ENCODE peak calls at places on chromosomes 5 and 9, in eight cellular contexts. Q is stomach; G is right cardiac atrium; E is A549; M is GM23248; R is SJSA1; Y is CD8-positive, alpha-beta T cell; A is breast epithelium. V is an unnamed sample. For H3K4me1, the result is how much of the 10 kb centered on the place peaks cover.

GRCh38 chr5:54120473-54120872 is 189.9 kb downstream of the ARL15 start:
- DNase-seq in Q (no peak), G (no peak), E (no peak), M (no peak), R (no peak), Y (no peak), A (no peak), V (no peak)

GRCh38 chr5:6218116-6218515 is 160.2 kb downstream of the MED10 start:
- DNase-seq in Q (no peak), G (no peak), E (no peak), M (no peak), R (peak), Y (no peak), A (no peak), V (no peak)

GRCh38 chr5:123672067-123672466 is 160.1 kb downstream of the CSNK1G3 start:
- DNase-seq in Q (no peak), G (no peak), E (no peak), M (no peak), R (no peak), Y (no peak), A (no peak), V (no peak)

GRCh38 chr9:81431662-81432061 is 257.7 kb downstream of the TLE1 start:
- DNase-seq in Q (no peak), G (no peak), E (no peak), M (peak), R (peak), Y (no peak), A (no peak), V (no peak)

GRCh38 chr5:137218896-137219295 is 280.2 kb downstream of the SPOCK1 start:
- DNase-seq in Q (no peak), G (no peak), E (no peak), M (no peak), R (no peak), Y (no peak), A (no peak), V (no peak)

GRCh38 chr9:35728041-35728971 is 3.7 kb downstream of the TLN1 start:
- DNase-seq in Q (peak), G (peak), E (no peak), M (peak), R (peak), Y (peak), A (no peak), V (no peak)

GRCh38 chr9:99851028-99851822 is 29.5 kb downstream of the NR4A3 start:
- DNase-seq in Q (no peak), G (no peak), E (no peak), M (no peak), R (no peak), Y (peak), A (no peak), V (no peak)

GRCh38 chr5:172800088-172800551 is 29.1 kb upstream of the DUSP1 start:
- DNase-seq in Q (peak), G (peak), E (no peak), M (peak), R (peak), Y (no peak), A (no peak), V (peak)

GRCh38 chr5:180423133-180423532 is 70.0 kb upstream of the GFPT2 start:
- DNase-seq in Q (no peak), G (no peak), E (no peak), M (no peak), R (no peak), Y (no peak), A (no peak), V (no peak)

GRCh38 chr9:89375181-89375760 is 57.0 kb downstream of the SECISBP2 start:
- DNase-seq in Q (no peak), G (no peak), E (no peak), M (no peak), R (no peak), Y (no peak), A (no peak), V (no peak)

GRCh38 chr5:52674815-52675545 is 112.7 kb upstream of the ITGA1 start:
- DNase-seq in Q (no peak), G (no peak), E (no peak), M (peak), R (no peak), Y (no peak), A (no peak), V (no peak)

GRCh38 chr9:88390371-88390990 is 2.2 kb downstream of the SPIN1 start:
- DNase-seq in Q (no peak), G (no peak), E (no peak), M (peak), R (no peak), Y (no peak), A (no peak), V (no peak)

GRCh38 chr5:111143910-111144309 is 51.8 kb downstream of the WDR36 start:
- DNase-seq in Q (no peak), G (peak), E (no peak), M (peak), R (peak), Y (no peak), A (no peak), V (no peak)

GRCh38 chr9:127455299-127455992 is 4.1 kb downstream of the LRSAM1 start:
- DNase-seq in Q (peak), G (no peak), E (peak), M (peak), R (no peak), Y (no peak), A (no peak), V (no peak)

GRCh38 chr5:32690153-32690552 is 21.0 kb upstream of the NPR3 start:
- DNase-seq in Q (no peak), G (no peak), E (no peak), M (peak), R (no peak), Y (no peak), A (no peak), V (no peak)

GRCh38 chr5:42715791-42716190 is 40.8 kb upstream of the CCDC152 start:
- DNase-seq in Q (no peak), G (no peak), E (no peak), M (peak), R (no peak), Y (no peak), A (no peak), V (no peak)

GRCh38 chr9:61667559-61668121 is 477.8 kb downstream of the SPATA31A7 start:
- DNase-seq in Q (no peak), G (no peak), E (no peak), M (no peak), R (peak), Y (no peak), A (no peak), V (peak)

GRCh38 chr5:82620957-82621600 is 342.9 kb upstream of the RPS23 start:
- DNase-seq in Q (no peak), G (no peak), E (no peak), M (no peak), R (peak), Y (no peak), A (no peak), V (no peak)

GRCh38 chr5:74257645-74258328 is 382.7 kb downstream of the ENC1 start:
- DNase-seq in Q (peak), G (peak), E (no peak), M (peak), R (no peak), Y (no peak), A (no peak), V (peak)

GRCh38 chr5:25568989-25569625 is 924.3 kb upstream of the CDH10 start:
- DNase-seq in Q (no peak), G (no peak), E (no peak), M (no peak), R (no peak), Y (no peak), A (no peak), V (no peak)
- H3K4me1 ChIP-seq in Q (under half), G (under half), E (under half), M (under half), R (under half), Y (under half), A (under half), V (under half)

GRCh38 chr5:15980835-15981234 is 198.8 kb downstream of the MARCHF11 start:
- DNase-seq in Q (no peak), G (no peak), E (no peak), M (no peak), R (no peak), Y (no peak), A (no peak), V (no peak)
- H3K4me1 ChIP-seq in Q (under half), G (under half), E (under half), M (under half), R (under half), Y (under half), A (under half), V (under half)

GRCh38 chr9:95092321-95093072 is 225.0 kb downstream of the FANCC start:
- DNase-seq in Q (no peak), G (no peak), E (no peak), M (peak), R (peak), Y (no peak), A (no peak), V (no peak)

GRCh38 chr9:95090871-95091573 is 226.5 kb downstream of the FANCC start:
- DNase-seq in Q (no peak), G (no peak), E (no peak), M (no peak), R (peak), Y (no peak), A (peak), V (no peak)

GRCh38 chr9:95089916-95090791 is 227.4 kb downstream of the FANCC start:
- DNase-seq in Q (peak), G (peak), E (no peak), M (peak), R (peak), Y (no peak), A (peak), V (peak)

GRCh38 chr9:95091574-95091970 is 225.9 kb downstream of the FANCC start:
- DNase-seq in Q (no peak), G (no peak), E (no peak), M (peak), R (peak), Y (no peak), A (peak), V (no peak)

GRCh38 chr9:95091971-95092320 is 225.6 kb downstream of the FANCC start:
- DNase-seq in Q (no peak), G (no peak), E (no peak), M (peak), R (no peak), Y (no peak), A (no peak), V (no peak)
- H3K4me1 ChIP-seq in Q (half or more), G (under half), E (half or more), M (under half), R (half or more), Y (under half), A (under half), V (half or more)

DNA sequence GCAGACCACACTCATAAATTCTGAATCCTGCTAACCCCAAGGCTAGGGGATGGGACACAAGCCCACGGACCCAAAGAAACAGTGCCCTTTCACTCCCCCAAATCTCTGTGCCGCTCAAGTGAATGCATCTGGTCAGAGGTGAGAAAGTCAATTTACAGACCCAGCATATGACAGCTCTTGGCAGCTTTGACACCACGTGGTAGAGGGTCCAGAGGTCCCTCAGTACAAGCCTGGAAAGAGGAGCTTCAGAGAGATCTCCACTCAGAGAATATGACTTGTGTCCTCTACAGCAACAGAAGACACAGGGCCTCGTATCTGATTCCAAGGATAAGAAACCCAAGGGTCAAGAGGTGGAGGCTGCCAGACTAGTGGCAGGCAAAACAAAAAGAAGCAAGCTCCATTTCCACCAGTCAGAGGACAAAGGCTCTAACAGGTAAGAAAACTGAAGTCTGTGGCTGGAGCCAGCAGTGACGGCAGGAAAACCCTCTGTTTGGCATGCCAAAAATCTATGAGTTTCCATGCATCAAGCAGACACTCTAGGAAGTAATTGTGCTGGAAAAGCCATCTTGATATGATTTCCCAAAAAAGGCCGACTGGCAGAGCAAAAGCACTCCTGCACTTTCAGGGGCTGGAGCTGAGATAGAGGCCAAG is 138.7 kb downstream of the UGCG start:
- DNase-seq in Q (no peak), G (no peak), E (no peak), M (no peak), R (no peak), Y (no peak), A (no peak), V (no peak)
- H3K4me1 ChIP-seq in Q (under half), G (under half), E (under half), M (half or more), R (half or more), Y (under half), A (under half), V (under half)

DNA sequence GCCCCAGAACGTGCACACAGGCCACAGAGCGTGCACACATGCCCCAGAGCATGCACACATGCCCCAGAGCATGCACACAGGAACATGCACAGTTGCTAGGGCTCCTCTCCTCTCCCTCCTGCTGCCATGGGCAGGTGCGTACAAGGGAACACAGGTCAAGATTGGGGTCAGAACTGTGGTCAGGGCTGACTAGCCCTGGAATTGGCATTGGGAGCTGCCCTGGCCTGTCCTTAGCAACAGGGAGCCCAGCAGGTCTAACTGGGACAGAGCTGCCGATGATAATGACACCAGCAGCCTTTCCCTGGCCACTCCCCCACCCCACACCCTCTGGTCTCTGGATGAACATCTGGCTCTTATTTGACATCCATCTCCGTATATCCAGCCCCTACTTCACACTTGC is 8.0 kb downstream of the PCDH1 start:
- DNase-seq in Q (peak), G (no peak), E (no peak), M (no peak), R (no peak), Y (no peak), A (no peak), V (no peak)
- H3K4me1 ChIP-seq in Q (half or more), G (under half), E (under half), M (under half), R (under half), Y (under half), A (under half), V (half or more)

GRCh38 chr5:1880377-1881272 is 2.1 kb downstream of the IRX4 start:
- DNase-seq in Q (no peak), G (no peak), E (no peak), M (no peak), R (no peak), Y (no peak), A (no peak), V (no peak)
- H3K4me1 ChIP-seq in Q (under half), G (under half), E (under half), M (under half), R (under half), Y (under half), A (under half), V (under half)

GRCh38 chr5:109706065-109706464 is 16.3 kb downstream of the MAN2A1 start:
- DNase-seq in Q (no peak), G (no peak), E (no peak), M (peak), R (no peak), Y (no peak), A (no peak), V (no peak)
- H3K4me1 ChIP-seq in Q (half or more), G (under half), E (under half), M (under half), R (under half), Y (half or more), A (under half), V (under half)

DNA sequence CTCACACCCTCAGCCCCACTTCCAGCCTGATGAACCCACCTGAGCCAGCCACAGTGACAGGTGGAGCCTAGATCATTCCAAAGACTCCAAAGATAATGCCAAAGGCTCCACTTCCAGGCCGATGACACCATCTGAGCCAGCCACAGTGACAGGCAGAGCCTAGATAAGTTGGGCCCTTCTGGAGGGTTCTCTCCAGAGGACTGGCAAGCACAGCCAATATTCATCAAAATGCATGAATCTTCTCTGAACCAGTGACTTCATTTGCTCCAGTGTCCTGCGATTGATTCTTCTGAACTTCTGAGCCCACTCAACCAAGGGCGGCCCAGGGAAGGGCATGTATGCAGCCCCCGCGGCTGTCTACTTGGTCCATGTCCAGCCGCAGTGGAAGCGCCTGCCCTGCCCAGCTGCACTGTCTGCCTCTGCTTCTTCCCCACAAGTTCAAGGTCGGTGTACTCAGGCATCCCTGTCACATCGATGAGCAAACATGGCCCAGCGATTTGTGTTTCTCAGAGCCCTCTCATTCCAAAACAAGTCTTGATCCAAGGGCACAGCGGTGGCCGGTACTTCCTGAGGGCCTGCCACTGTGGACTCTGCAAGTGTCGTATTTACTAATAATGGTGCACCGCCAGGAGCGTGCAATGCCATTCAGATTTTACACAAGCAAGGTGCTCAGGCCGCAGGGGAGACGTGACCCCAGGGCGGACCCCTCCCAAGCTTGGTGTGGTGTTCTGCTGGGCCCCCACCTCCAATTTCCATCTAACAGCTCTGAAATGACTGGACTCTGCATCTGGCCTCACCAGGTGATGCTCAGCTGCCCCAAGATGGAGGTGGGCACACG is 107.0 kb downstream of the VAV2 start:
- DNase-seq in Q (no peak), G (no peak), E (no peak), M (no peak), R (no peak), Y (no peak), A (no peak), V (no peak)
- H3K4me1 ChIP-seq in Q (under half), G (under half), E (under half), M (under half), R (under half), Y (under half), A (under half), V (under half)

V was measured in suprapubic skin.